ENCODE peak calls at places on chromosomes 13 and 19, in ten cellular contexts. E is IMR-90, P is neural progenitor cell, H is H9, M is fibroblast of lung, R is SK-N-SH, W is neuronal stem cell, Q is mammary epithelial cell, U is endodermal cell, Y is GM23248. T is an unnamed sample.

GRCh38 chr19:43774103-43774939 is 6.5 kb downstream of the KCNN4 start:
- DNase-seq in E (peak), P (peak), H (peak), M (peak), R (peak), W (peak), Q (no peak), U (peak), Y (peak), T (no peak)

GRCh38 chr19:32558607-32559228 is 22.3 kb upstream of the PDCD5 start:
- DNase-seq in E (no peak), P (peak), H (peak), M (no peak), R (no peak), W (no peak), Q (no peak), U (peak), Y (no peak), T (no peak)

GRCh38 chr13:60620611-60621395 is 223.8 kb downstream of the TDRD3 start:
- DNase-seq in E (no peak), P (no peak), H (no peak), M (no peak), R (no peak), W (no peak), Q (no peak), U (no peak), Y (peak), T (no peak)

GRCh38 chr13:98961204-98962105 is 16.4 kb downstream of the DOCK9 start:
- DNase-seq in E (no peak), P (no peak), H (no peak), M (no peak), R (no peak), W (no peak), Q (peak), U (no peak), Y (peak), T (no peak)

GRCh38 chr19:40280608-40281221 is 4.4 kb downstream of the AKT2 start:
- DNase-seq in E (no peak), P (no peak), H (peak), M (no peak), R (no peak), W (no peak), Q (peak), U (peak), Y (no peak), T (no peak)

GRCh38 chr13:33931397-33931987 is 113.5 kb downstream of the RFC3 start:
- DNase-seq in E (peak), P (peak), H (no peak), M (peak), R (peak), W (peak), Q (peak), U (peak), Y (peak), T (peak)

GRCh38 chr19:28737021-28737525 is 475.9 kb downstream of the UQCRFS1 start:
- DNase-seq in E (peak), P (peak), H (no peak), M (peak), R (no peak), W (no peak), Q (peak), U (no peak), Y (peak), T (no peak)

GRCh38 chr13:95485045-95485517 is 67.4 kb upstream of the CLDN10 start:
- DNase-seq in E (peak), P (no peak), H (no peak), M (peak), R (peak), W (no peak), Q (peak), U (no peak), Y (peak), T (no peak)

GRCh38 chr13:20475927-20476691 is 49.5 kb downstream of the CRYL1 start:
- DNase-seq in E (no peak), P (peak), H (no peak), M (no peak), R (no peak), W (no peak), Q (peak), U (peak), Y (no peak), T (no peak)

GRCh38 chr19:58563034-58563573 is 4.7 kb upstream of the UBE2M start:
- DNase-seq in E (no peak), P (no peak), H (peak), M (no peak), R (peak), W (no peak), Q (peak), U (peak), Y (peak), T (no peak)

GRCh38 chr19:31171936-31172335 is 177.3 kb downstream of the TSHZ3 start:
- DNase-seq in E (no peak), P (no peak), H (peak), M (no peak), R (no peak), W (no peak), Q (no peak), U (no peak), Y (no peak), T (no peak)

DNA sequence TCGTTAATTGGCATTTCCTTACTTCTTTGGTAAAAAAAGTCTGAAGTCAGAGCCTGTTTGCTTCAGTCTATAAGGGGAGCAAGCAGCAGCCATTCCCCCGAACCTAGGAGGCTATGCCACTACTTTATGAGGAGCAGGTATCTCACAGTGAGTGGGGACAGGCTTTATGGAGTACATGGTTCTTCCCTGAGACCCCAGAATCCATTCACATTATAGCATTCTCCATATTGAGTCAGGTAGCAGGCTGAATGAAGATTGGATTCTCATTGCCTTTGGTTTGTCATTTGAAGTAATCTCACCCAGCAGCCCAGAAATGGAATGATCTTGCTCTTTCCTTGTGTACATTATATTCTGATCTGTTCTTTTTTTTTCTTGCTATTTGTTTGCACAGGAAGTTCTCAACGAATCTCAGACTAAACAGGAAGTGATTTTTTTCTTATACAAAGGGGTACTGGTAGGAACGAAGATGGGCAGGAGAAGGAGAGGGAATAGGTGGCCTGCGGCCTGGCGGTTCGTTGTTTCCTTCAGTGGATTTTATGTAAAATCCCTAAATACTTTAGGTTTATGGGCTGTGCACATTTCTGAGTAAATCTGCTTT is 74.4 kb downstream of the ARHGAP35 start:
- DNase-seq in E (peak), P (no peak), H (no peak), M (no peak), R (no peak), W (no peak), Q (no peak), U (no peak), Y (no peak), T (no peak)
- H3K9ac ChIP-seq in E (no peak), P (no peak), H (no peak), M (no peak), R (no peak), W (no peak), Q (no peak), U (no peak), Y (no peak), T (no peak)

DNA sequence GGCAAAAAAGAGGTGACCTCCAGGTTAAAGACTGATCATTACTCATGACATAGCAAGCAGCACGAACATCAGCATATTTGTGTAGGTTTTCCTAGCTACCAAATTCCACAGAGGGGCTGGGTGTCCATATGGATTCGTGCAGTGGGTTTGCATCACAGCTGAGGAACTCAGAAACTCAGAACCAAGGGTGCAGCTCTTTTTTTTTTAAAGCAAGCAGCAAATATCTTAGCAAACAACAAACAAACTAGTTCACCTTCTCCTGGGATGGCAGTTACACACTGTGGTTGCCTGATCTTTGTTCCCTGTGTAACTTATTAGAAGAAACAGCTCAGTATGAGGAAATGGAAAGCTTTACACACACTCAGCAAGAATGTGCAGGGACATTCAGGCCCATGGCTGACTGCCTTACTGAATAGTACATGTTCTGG is 4.1 kb downstream of the NDFIP2 start:
- DNase-seq in E (peak), P (no peak), H (no peak), M (peak), R (no peak), W (no peak), Q (peak), U (no peak), Y (peak), T (no peak)
- H3K9ac ChIP-seq in E (no peak), P (no peak), H (no peak), M (no peak), R (no peak), W (no peak), Q (peak), U (no peak), Y (peak), T (no peak)

DNA sequence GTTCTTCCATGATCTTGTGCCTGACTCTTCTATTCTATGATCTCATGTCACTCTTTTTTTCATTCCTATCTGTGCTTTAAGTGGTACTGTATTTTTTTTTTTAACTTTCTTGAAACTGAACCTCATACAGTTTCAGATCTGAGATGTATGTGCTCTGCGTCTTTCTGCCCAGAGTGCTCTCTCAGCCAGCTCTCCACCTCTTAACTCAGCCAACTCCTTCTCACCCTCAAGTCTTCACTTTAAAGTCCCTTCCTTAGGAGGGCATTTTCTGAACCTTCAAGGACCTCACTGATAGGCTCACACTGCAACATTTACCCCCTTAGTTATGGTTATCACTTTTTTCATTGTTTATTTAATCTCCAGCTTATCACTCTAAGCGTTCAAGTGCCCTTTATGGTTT is 158.7 kb downstream of the IRS2 start:
- DNase-seq in E (no peak), P (no peak), H (no peak), M (no peak), R (no peak), W (no peak), Q (no peak), U (no peak), Y (no peak), T (no peak)
- H3K9ac ChIP-seq in E (no peak), P (no peak), H (no peak), M (no peak), R (no peak), W (no peak), Q (no peak), U (no peak), Y (no peak), T (no peak)

DNA sequence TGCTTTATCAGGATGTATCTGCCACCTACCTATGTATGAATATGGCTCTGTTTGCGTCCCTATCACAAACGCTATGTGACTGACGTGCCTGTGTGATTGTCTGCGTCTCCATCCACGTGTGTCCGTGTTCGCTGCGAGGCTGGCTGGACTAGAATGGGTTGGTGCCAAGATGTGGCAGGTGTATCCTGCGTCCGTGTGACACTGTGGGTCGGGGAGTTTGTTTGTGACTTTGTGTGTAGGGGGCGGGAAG is 6.7 kb upstream of the HOOK2 start:
- DNase-seq in E (no peak), P (no peak), H (no peak), M (no peak), R (no peak), W (no peak), Q (no peak), U (peak), Y (no peak), T (no peak)
- H3K9ac ChIP-seq in E (peak), P (no peak), H (no peak), M (peak), R (peak), W (peak), Q (no peak), U (no peak), Y (peak), T (peak)

GRCh38 chr19:35341565-35342225 is 6.0 kb upstream of the FFAR1 start:
- DNase-seq in E (no peak), P (no peak), H (no peak), M (no peak), R (no peak), W (no peak), Q (no peak), U (no peak), Y (no peak), T (no peak)
- H3K9ac ChIP-seq in E (no peak), P (no peak), H (no peak), M (no peak), R (no peak), W (no peak), Q (no peak), U (no peak), Y (no peak), T (no peak)